ENCODE peak calls at places on chromosomes 11 and 22, in six cellular contexts. One of them, this sample, is unnamed.

GRCh38 chr11:111148953-111149352 is 96.6 kb upstream of the POU2AF2 start:
- DNase-seq in Panc1: no peak
- DNase-seq in SK-N-SH: peak; percentile 19
- DNase-seq in H1: no peak
- DNase-seq in breast epithelium: no peak
- DNase-seq in suprapubic skin: no peak
- DNase-seq in this sample: no peak

GRCh38 chr22:50604623-50605348 is 4.2 kb downstream of the MAPK8IP2 start:
- DNase-seq in breast epithelium: no peak
- DNase-seq in Panc1: no peak
- DNase-seq in SK-N-SH: no peak
- DNase-seq in suprapubic skin: no peak
- DNase-seq in H1: no peak
- DNase-seq in this sample: peak; percentile 65

GRCh38 chr11:42237701-42238235 is 778.3 kb upstream of the LRRC4C start:
- DNase-seq in breast epithelium: no peak
- DNase-seq in SK-N-SH: no peak
- DNase-seq in H1: no peak
- DNase-seq in suprapubic skin: no peak
- DNase-seq in Panc1: no peak
- DNase-seq in this sample: no peak

GRCh38 chr11:126483796-126484195 is 128.3 kb downstream of the ST3GAL4 start:
- DNase-seq in breast epithelium: peak; percentile 14
- DNase-seq in SK-N-SH: no peak
- DNase-seq in suprapubic skin: no peak
- DNase-seq in H1: no peak
- DNase-seq in Panc1: no peak
- DNase-seq in this sample: peak; percentile 17

GRCh38 chr11:115324569-115325432 is 179.4 kb downstream of the CADM1 start:
- DNase-seq in H1: peak; percentile 13
- DNase-seq in Panc1: peak; percentile 51
- DNase-seq in suprapubic skin: no peak
- DNase-seq in breast epithelium: no peak
- DNase-seq in SK-N-SH: peak; percentile 33
- DNase-seq in this sample: no peak

GRCh38 chr11:93059074-93059957 is 89.9 kb downstream of the MTNR1B start:
- DNase-seq in suprapubic skin: no peak
- DNase-seq in SK-N-SH: no peak
- DNase-seq in H1: no peak
- DNase-seq in breast epithelium: no peak
- DNase-seq in Panc1: no peak
- DNase-seq in this sample: no peak

GRCh38 chr22:24183321-24184031 is 2.2 kb downstream of the SUSD2 start:
- DNase-seq in breast epithelium: no peak
- DNase-seq in SK-N-SH: no peak
- DNase-seq in H1: no peak
- DNase-seq in suprapubic skin: no peak
- DNase-seq in Panc1: no peak
- DNase-seq in this sample: peak; percentile 74

GRCh38 chr11:122598971-122599370 is 56.6 kb upstream of the UBASH3B start:
- DNase-seq in suprapubic skin: no peak
- DNase-seq in H1: no peak
- DNase-seq in breast epithelium: no peak
- DNase-seq in Panc1: no peak
- DNase-seq in SK-N-SH: no peak
- DNase-seq in this sample: no peak

GRCh38 chr11:105732611-105733010 is 122.7 kb downstream of the GRIA4 start:
- DNase-seq in suprapubic skin: no peak
- DNase-seq in breast epithelium: no peak
- DNase-seq in SK-N-SH: no peak
- DNase-seq in H1: no peak
- DNase-seq in Panc1: no peak
- DNase-seq in this sample: no peak

GRCh38 chr22:33000342-33001280 is 57.6 kb downstream of the SYN3 start:
- DNase-seq in Panc1: peak; percentile 7
- DNase-seq in SK-N-SH: peak; percentile 82
- DNase-seq in breast epithelium: peak; percentile 61
- DNase-seq in H1: peak; percentile 74
- DNase-seq in suprapubic skin: no peak
- DNase-seq in this sample: no peak

GRCh38 chr11:104191124-104191523 is 27.2 kb upstream of the PDGFD start:
- DNase-seq in SK-N-SH: no peak
- DNase-seq in H1: no peak
- DNase-seq in suprapubic skin: no peak
- DNase-seq in breast epithelium: no peak
- DNase-seq in Panc1: no peak
- DNase-seq in this sample: no peak

GRCh38 chr22:30606455-30607299 is at the start of gene TCN2:
- DNase-seq in breast epithelium: peak; percentile 67
- DNase-seq in SK-N-SH: peak; percentile 80
- DNase-seq in suprapubic skin: peak; percentile 86
- DNase-seq in Panc1: no peak
- DNase-seq in H1: peak; percentile 61
- DNase-seq in this sample: peak; percentile 88

GRCh38 chr11:119148855-119149370 is at the start of gene ABCG4:
- DNase-seq in H1: no peak
- DNase-seq in suprapubic skin: no peak
- DNase-seq in breast epithelium: no peak
- DNase-seq in SK-N-SH: peak; percentile 82
- DNase-seq in Panc1: no peak
- DNase-seq in this sample: no peak

GRCh38 chr11:120446802-120447201 is 64.7 kb upstream of the GRIK4 start:
- DNase-seq in SK-N-SH: no peak
- DNase-seq in H1: no peak
- DNase-seq in suprapubic skin: no peak
- DNase-seq in Panc1: no peak
- DNase-seq in breast epithelium: no peak
- DNase-seq in this sample: no peak

GRCh38 chr22:27667121-27667843 is 134.3 kb downstream of the MN1 start:
- DNase-seq in suprapubic skin: no peak
- DNase-seq in H1: no peak
- DNase-seq in SK-N-SH: no peak
- DNase-seq in Panc1: no peak
- DNase-seq in breast epithelium: no peak
- DNase-seq in this sample: peak; percentile 44

GRCh38 chr11:78194490-78194889 is 5.8 kb downstream of the USP35 start:
- DNase-seq in H1: no peak
- DNase-seq in Panc1: no peak
- DNase-seq in suprapubic skin: no peak
- DNase-seq in SK-N-SH: no peak
- DNase-seq in breast epithelium: no peak
- DNase-seq in this sample: no peak

GRCh38 chr11:13954591-13954990 is 7.9 kb upstream of the SPON1 start:
- DNase-seq in suprapubic skin: no peak
- DNase-seq in H1: no peak
- DNase-seq in breast epithelium: no peak
- DNase-seq in Panc1: no peak
- DNase-seq in SK-N-SH: no peak
- DNase-seq in this sample: no peak

GRCh38 chr22:49933236-49933921 is 14.9 kb downstream of the CRELD2 start:
- DNase-seq in H1: no peak
- DNase-seq in suprapubic skin: no peak
- DNase-seq in SK-N-SH: peak; percentile 61
- DNase-seq in breast epithelium: no peak
- DNase-seq in Panc1: no peak
- DNase-seq in this sample: peak; percentile 83

GRCh38 chr11:114026355-114026754 is 33.2 kb upstream of the ZBTB16 start:
- DNase-seq in suprapubic skin: no peak
- DNase-seq in SK-N-SH: no peak
- DNase-seq in H1: peak; percentile 10
- DNase-seq in breast epithelium: no peak
- DNase-seq in Panc1: no peak
- DNase-seq in this sample: no peak

GRCh38 chr11:124441081-124441480 is 4.4 kb downstream of the OR8B8 start:
- DNase-seq in H1: no peak
- DNase-seq in suprapubic skin: no peak
- DNase-seq in breast epithelium: no peak
- DNase-seq in Panc1: no peak
- DNase-seq in SK-N-SH: no peak
- DNase-seq in this sample: no peak

GRCh38 chr22:36295247-36295646 is 42.3 kb downstream of the APOL1 start:
- DNase-seq in SK-N-SH: no peak
- DNase-seq in Panc1: no peak
- DNase-seq in H1: no peak
- DNase-seq in suprapubic skin: no peak
- DNase-seq in breast epithelium: no peak
- DNase-seq in this sample: peak; percentile 51

GRCh38 chr11:100675115-100675650 is 11.9 kb upstream of the ARHGAP42 start:
- DNase-seq in breast epithelium: no peak
- DNase-seq in H1: no peak
- DNase-seq in suprapubic skin: no peak
- DNase-seq in SK-N-SH: no peak
- DNase-seq in Panc1: no peak
- DNase-seq in this sample: no peak

GRCh38 chr22:22030493-22031182 is 48.1 kb upstream of the TOP3B start:
- DNase-seq in breast epithelium: no peak
- DNase-seq in H1: no peak
- DNase-seq in SK-N-SH: peak; percentile 32
- DNase-seq in Panc1: peak; percentile 17
- DNase-seq in suprapubic skin: no peak
- DNase-seq in this sample: peak; percentile 88

GRCh38 chr22:39254789-39255298 is 10.1 kb upstream of the PDGFB start:
- DNase-seq in Panc1: no peak
- DNase-seq in suprapubic skin: no peak
- DNase-seq in SK-N-SH: no peak
- DNase-seq in breast epithelium: no peak
- DNase-seq in H1: no peak
- DNase-seq in this sample: no peak

GRCh38 chr11:78061088-78061920 is 2.4 kb upstream of the THRSP start:
- DNase-seq in suprapubic skin: no peak
- DNase-seq in Panc1: no peak
- DNase-seq in SK-N-SH: peak; percentile 41
- DNase-seq in breast epithelium: peak; percentile 70
- DNase-seq in H1: no peak
- DNase-seq in this sample: no peak

GRCh38 chr22:24554316-24555159 is at the start of gene GUCD1:
- DNase-seq in SK-N-SH: no peak
- DNase-seq in Panc1: no peak
- DNase-seq in H1: no peak
- DNase-seq in breast epithelium: no peak
- DNase-seq in suprapubic skin: no peak
- DNase-seq in this sample: no peak

DNA sequence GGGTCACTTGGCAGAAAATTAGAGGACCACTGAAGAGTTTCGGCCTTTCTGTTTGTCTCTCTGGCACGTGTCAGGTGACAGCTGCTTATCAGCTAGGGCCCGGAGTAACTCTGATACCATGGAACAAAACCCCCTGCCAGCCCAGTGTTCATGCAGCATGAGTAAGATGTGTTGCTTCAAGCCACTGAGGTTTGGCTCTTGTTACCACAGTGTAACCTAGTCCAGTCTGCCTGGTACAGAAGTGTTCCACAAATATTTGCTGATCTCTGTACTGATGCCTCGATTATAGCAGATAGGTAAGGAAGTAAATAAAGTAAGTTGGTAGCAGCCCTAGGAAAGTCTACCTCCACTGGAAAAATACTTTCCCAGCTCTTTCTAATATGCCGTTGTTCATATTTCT is 20.5 kb upstream of the ETS1 start:
- DNase-seq in SK-N-SH: no peak
- DNase-seq in H1: no peak
- DNase-seq in suprapubic skin: no peak
- DNase-seq in Panc1: no peak
- DNase-seq in breast epithelium: no peak
- DNase-seq in this sample: no peak
- TF ChIP-seq POLR2AphosphoS5 in SK-N-SH: no peak
- TF ChIP-seq POLR2AphosphoS5 in H1: no peak
- TF ChIP-seq POLR2AphosphoS5 in suprapubic skin: no peak
- TF ChIP-seq POLR2AphosphoS5 in Panc1: no peak
- TF ChIP-seq POLR2AphosphoS5 in breast epithelium: no peak
- TF ChIP-seq POLR2AphosphoS5 in this sample: no peak

GRCh38 chr11:60844870-60845221 is 2.9 kb downstream of the CCDC86 start:
- DNase-seq in Panc1: no peak
- DNase-seq in breast epithelium: no peak
- DNase-seq in suprapubic skin: no peak
- DNase-seq in SK-N-SH: peak; percentile 65
- DNase-seq in H1: no peak
- DNase-seq in this sample: no peak
- TF ChIP-seq POLR2AphosphoS5 in Panc1: no peak
- TF ChIP-seq POLR2AphosphoS5 in breast epithelium: no peak
- TF ChIP-seq POLR2AphosphoS5 in suprapubic skin: no peak
- TF ChIP-seq POLR2AphosphoS5 in SK-N-SH: no peak
- TF ChIP-seq POLR2AphosphoS5 in H1: no peak
- TF ChIP-seq POLR2AphosphoS5 in this sample: no peak

DNA sequence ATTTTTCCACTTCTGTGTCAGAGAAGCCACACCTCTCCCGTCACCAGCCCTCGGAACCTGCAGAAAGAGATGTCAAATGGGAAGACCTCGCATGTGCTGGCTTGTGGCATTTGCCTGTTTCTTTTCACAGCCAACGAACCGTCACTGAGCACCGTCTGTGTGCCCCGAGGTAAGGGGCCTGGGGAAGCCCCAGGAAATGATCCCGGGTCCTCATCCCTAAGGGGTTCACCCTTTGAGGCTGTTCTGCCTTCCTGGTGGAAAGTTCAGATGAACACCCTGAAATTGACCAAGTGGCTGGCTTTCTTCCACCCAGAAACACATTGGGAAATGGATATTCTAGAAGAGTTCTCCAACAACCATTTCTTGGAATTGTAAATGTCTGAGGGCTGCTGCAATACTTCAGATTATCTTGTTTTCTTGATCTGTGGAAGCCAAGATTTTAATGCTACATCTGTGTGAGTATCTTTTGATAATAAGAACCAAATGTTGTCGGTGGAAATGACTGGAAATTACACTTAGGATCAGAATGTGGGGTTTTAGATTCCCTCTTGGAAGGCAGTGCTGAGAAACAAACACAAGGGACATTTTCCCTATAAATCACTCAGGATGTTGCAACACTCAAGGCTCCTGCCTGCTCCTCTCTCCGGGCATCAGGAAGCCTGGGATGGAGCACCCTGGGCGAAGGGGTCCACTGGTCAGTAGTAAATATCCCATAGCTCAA is 37.6 kb downstream of the RIBC2 start:
- DNase-seq in H1: no peak
- DNase-seq in Panc1: no peak
- DNase-seq in suprapubic skin: no peak
- DNase-seq in SK-N-SH: no peak
- DNase-seq in breast epithelium: no peak
- DNase-seq in this sample: no peak
- TF ChIP-seq POLR2AphosphoS5 in H1: no peak
- TF ChIP-seq POLR2AphosphoS5 in Panc1: no peak
- TF ChIP-seq POLR2AphosphoS5 in suprapubic skin: peak; percentile 55
- TF ChIP-seq POLR2AphosphoS5 in SK-N-SH: peak; percentile 89
- TF ChIP-seq POLR2AphosphoS5 in breast epithelium: peak; percentile 66
- TF ChIP-seq POLR2AphosphoS5 in this sample: no peak

DNA sequence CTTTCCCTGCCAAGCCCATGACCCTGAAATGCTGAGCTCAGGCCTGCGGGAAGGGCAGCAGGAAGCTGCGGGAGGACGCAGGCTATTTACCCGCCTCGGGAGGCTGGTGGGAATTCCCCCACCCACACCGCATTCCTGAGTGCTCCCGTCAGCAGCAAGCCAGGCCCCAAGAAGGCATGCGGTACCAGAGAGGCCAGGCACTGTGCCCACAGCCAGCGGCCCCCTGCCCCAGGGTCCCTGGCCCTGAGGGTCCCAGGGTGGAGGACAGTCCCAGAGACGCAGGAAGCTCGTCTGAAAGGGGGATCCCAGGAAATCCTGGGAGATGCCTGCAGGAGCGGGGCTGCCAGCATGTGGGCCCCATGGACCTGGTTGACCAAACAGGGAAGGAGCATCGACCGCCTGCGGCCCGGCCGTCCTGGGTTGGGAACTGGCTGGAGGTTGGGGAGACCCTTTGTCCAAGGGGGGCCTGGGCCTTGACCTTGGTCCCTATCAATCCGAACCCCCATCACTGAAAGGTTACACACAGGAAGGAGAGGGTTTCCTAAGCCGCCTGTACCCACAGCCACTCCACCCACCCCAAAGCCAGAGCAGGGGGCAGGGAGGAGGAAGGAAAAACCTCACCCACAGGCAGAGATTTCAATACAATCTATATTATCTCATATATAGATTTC is 17.0 kb downstream of the MAFF start:
- DNase-seq in Panc1: no peak
- DNase-seq in breast epithelium: peak; percentile 88
- DNase-seq in SK-N-SH: no peak
- DNase-seq in suprapubic skin: no peak
- DNase-seq in H1: peak; percentile 76
- DNase-seq in this sample: no peak
- TF ChIP-seq POLR2AphosphoS5 in Panc1: peak; percentile 53
- TF ChIP-seq POLR2AphosphoS5 in breast epithelium: peak; percentile 84
- TF ChIP-seq POLR2AphosphoS5 in SK-N-SH: no peak
- TF ChIP-seq POLR2AphosphoS5 in suprapubic skin: peak; percentile 48
- TF ChIP-seq POLR2AphosphoS5 in H1: peak; percentile 78
- TF ChIP-seq POLR2AphosphoS5 in this sample: peak; percentile 83